ENCODE peak calls at places on chromosomes 3 and 15, in eight cellular contexts. I, S, H, O, V, U, Y and L are unnamed samples.

GRCh38 chr3:32855350-32855953 is 37.7 kb downstream of the TRIM71 start:
- DNase-seq in S (no peak), H (no peak), Y (no peak), V (no peak), I (no peak), U (no peak), O (no peak), L (no peak)

GRCh38 chr3:187954486-187955075 is 199.4 kb upstream of the LPP start:
- DNase-seq in I (no peak), O (no peak), S (no peak), H (no peak), V (peak), U (peak), Y (no peak), L (no peak)

GRCh38 chr3:190911382-190911781 is 48.9 kb upstream of the GMNC start:
- DNase-seq in V (no peak), S (no peak), H (peak), O (no peak), I (no peak), Y (no peak), U (no peak), L (no peak)

GRCh38 chr3:72663429-72663828 is 184.8 kb downstream of the SHQ1 start:
- DNase-seq in H (no peak), O (no peak), I (no peak), S (no peak), Y (no peak), U (no peak), V (no peak), L (no peak)

GRCh38 chr3:152258448-152259302 is 10.1 kb upstream of the MBNL1 start:
- DNase-seq in I (no peak), Y (peak), V (peak), H (peak), O (peak), S (no peak), U (peak), L (no peak)

GRCh38 chr3:191350389-191351090 is 20.2 kb upstream of the UTS2B start:
- DNase-seq in V (no peak), S (no peak), Y (no peak), U (no peak), H (no peak), O (no peak), I (no peak), L (no peak)

GRCh38 chr3:66037986-66038369 is 740 bp downstream of the MAGI1 start:
- DNase-seq in O (peak), V (no peak), H (no peak), S (peak), I (peak), U (no peak), Y (no peak), L (peak)

GRCh38 chr3:85007195-85008094 is 48.7 kb downstream of the CADM2 start:
- DNase-seq in H (peak), Y (no peak), S (no peak), O (no peak), U (no peak), V (no peak), I (no peak), L (no peak)

GRCh38 chr3:46517016-46517770 is 19.4 kb downstream of the RTP3 start:
- DNase-seq in Y (no peak), H (peak), V (peak), S (no peak), O (no peak), U (no peak), I (no peak), L (no peak)

GRCh38 chr15:66883322-66883911 is 181.4 kb downstream of the SMAD6 start:
- DNase-seq in O (no peak), Y (no peak), U (peak), V (peak), S (no peak), I (peak), H (peak), L (peak)

GRCh38 chr15:91553455-91553854 is 300.1 kb upstream of the SLCO3A1 start:
- DNase-seq in V (no peak), S (no peak), U (no peak), I (no peak), H (no peak), O (no peak), Y (no peak), L (no peak)

GRCh38 chr3:65642903-65643302 is 395.8 kb downstream of the MAGI1 start:
- DNase-seq in V (no peak), S (no peak), O (no peak), H (no peak), U (no peak), Y (no peak), I (no peak), L (no peak)

GRCh38 chr15:101051291-101052030 is 132.3 kb downstream of the LRRK1 start:
- DNase-seq in U (no peak), O (no peak), V (no peak), S (no peak), H (no peak), Y (no peak), I (no peak), L (no peak)

GRCh38 chr15:41284425-41285177 is 47.8 kb downstream of the OIP5 start:
- DNase-seq in U (no peak), V (no peak), I (no peak), H (peak), Y (no peak), O (peak), S (no peak), L (no peak)

GRCh38 chr3:58051196-58051595 is 43.0 kb downstream of the FLNB start:
- DNase-seq in O (no peak), H (peak), S (no peak), U (no peak), I (no peak), V (peak), Y (no peak), L (no peak)

GRCh38 chr3:73484656-73485248 is 140.0 kb downstream of the PDZRN3 start:
- DNase-seq in V (peak), O (peak), I (no peak), H (no peak), U (no peak), Y (no peak), S (peak), L (no peak)

GRCh38 chr15:71137138-71137518 is 21.9 kb downstream of the THSD4 start:
- DNase-seq in V (no peak), Y (no peak), S (no peak), H (no peak), I (no peak), O (no peak), U (no peak), L (no peak)

GRCh38 chr15:77415450-77416448 is 4.2 kb downstream of the PEAK1 start:
- DNase-seq in U (no peak), V (no peak), Y (no peak), I (no peak), O (no peak), H (no peak), S (no peak), L (no peak)

GRCh38 chr3:128338536-128339400 is 127.9 kb downstream of the DNAJB8 start:
- DNase-seq in Y (no peak), U (no peak), H (no peak), O (no peak), I (no peak), S (no peak), V (no peak), L (peak)

GRCh38 chr3:122668930-122669730 is 11.5 kb upstream of the PARP14 start:
- DNase-seq in H (peak), O (peak), I (no peak), V (peak), Y (no peak), U (peak), S (peak), L (no peak)

GRCh38 chr3:196821806-196822355 is 45.8 kb upstream of the SENP5 start:
- DNase-seq in I (no peak), S (no peak), U (no peak), O (no peak), Y (no peak), V (peak), H (no peak), L (no peak)

GRCh38 chr3:29333520-29333919 is 52.6 kb downstream of the RBMS3 start:
- DNase-seq in H (peak), I (no peak), O (no peak), S (no peak), V (no peak), U (no peak), Y (no peak), L (no peak)

GRCh38 chr3:143483214-143483613 is 363.6 kb downstream of the CHST2 start:
- DNase-seq in V (no peak), S (no peak), U (no peak), O (peak), H (peak), I (no peak), Y (no peak), L (no peak)

GRCh38 chr15:100997442-100997841 is 78.3 kb downstream of the LRRK1 start:
- DNase-seq in O (no peak), U (no peak), I (no peak), S (no peak), Y (no peak), V (peak), H (no peak), L (no peak)

GRCh38 chr3:64104691-64105101 is 81.4 kb upstream of the PSMD6 start:
- DNase-seq in V (peak), S (no peak), U (no peak), H (peak), Y (no peak), O (peak), I (no peak), L (no peak)

GRCh38 chr3:10939556-10939955 is 53.0 kb upstream of the SLC6A1 start:
- DNase-seq in S (no peak), U (no peak), V (no peak), Y (no peak), H (no peak), I (no peak), O (no peak), L (no peak)

GRCh38 chr15:20353966-20354883 is 187.4 kb downstream of the GOLGA6L6 start:
- DNase-seq in U (no peak), Y (no peak), I (no peak), S (no peak), O (no peak), V (no peak), H (no peak), L (no peak)

GRCh38 chr3:52526151-52526561 is 7.5 kb downstream of the NT5DC2 start:
- DNase-seq in V (no peak), U (no peak), I (no peak), O (no peak), S (no peak), Y (no peak), H (peak), L (no peak)

GRCh38 chr3:126019683-126020082 is 50.7 kb downstream of the ROPN1B start:
- DNase-seq in V (no peak), S (no peak), O (no peak), U (no peak), Y (no peak), H (no peak), I (no peak), L (no peak)

GRCh38 chr3:76138921-76139320 is 353.6 kb upstream of the ZNF717 start:
- DNase-seq in Y (no peak), U (no peak), S (no peak), O (no peak), H (no peak), V (peak), I (no peak), L (no peak)

GRCh38 chr15:62914461-62915079 is 128.0 kb upstream of the TPM1 start:
- DNase-seq in U (no peak), O (no peak), V (no peak), H (peak), I (no peak), Y (no peak), S (no peak), L (no peak)

GRCh38 chr15:62909257-62909656 is 133.3 kb upstream of the TPM1 start:
- DNase-seq in H (no peak), I (no peak), O (no peak), S (no peak), Y (no peak), V (no peak), U (no peak), L (no peak)

GRCh38 chr15:62912282-62912681 is 130.3 kb upstream of the TPM1 start:
- DNase-seq in H (no peak), V (no peak), I (no peak), U (no peak), Y (no peak), O (no peak), S (no peak), L (no peak)

GRCh38 chr15:62907275-62907674 is 135.3 kb upstream of the TPM1 start:
- DNase-seq in I (no peak), U (no peak), H (no peak), Y (no peak), O (no peak), S (no peak), V (no peak), L (no peak)

GRCh38 chr15:62912808-62913207 is 129.7 kb upstream of the TPM1 start:
- DNase-seq in V (no peak), Y (no peak), U (no peak), O (no peak), S (no peak), H (no peak), I (no peak), L (peak)
- TF ChIP-seq CTCF in V (no peak), Y (no peak), U (peak), O (no peak), S (no peak), H (no peak), I (peak), L (peak)

DNA sequence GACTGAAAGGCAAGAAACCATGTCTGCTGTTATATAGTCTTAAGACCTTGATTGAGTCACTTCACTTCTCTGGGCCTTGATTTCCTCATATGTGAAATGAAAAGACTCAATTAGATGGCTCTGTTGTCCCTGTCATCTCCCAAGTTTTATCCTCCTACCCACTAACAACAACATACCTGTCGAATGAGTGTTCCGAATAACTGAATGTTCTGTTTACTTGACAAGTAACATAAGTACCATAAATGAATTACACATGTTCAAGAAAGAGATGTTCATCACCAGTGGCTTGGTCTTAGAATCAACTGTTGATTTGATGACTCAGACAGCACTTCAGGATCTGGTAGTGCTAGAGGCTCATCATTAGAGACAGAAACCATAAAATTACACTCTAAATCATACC is 311.7 kb downstream of the VPS13C start:
- DNase-seq in O (no peak), H (peak), Y (no peak), U (no peak), I (no peak), V (no peak), S (no peak), L (no peak)
- TF ChIP-seq CTCF in O (no peak), H (no peak), Y (no peak), U (no peak), I (no peak), V (no peak), S (no peak), L (no peak)

GRCh38 chr3:168094580-168094876 is 1.2 kb downstream of the GOLIM4 start:
- DNase-seq in O (no peak), I (peak), U (no peak), V (no peak), Y (no peak), S (no peak), H (no peak), L (no peak)
- TF ChIP-seq CTCF in O (no peak), I (no peak), U (no peak), V (no peak), Y (no peak), S (no peak), H (no peak), L (no peak)

GRCh38 chr3:17810759-17811158 is 68.3 kb upstream of the TBC1D5 start:
- DNase-seq in S (no peak), I (no peak), O (no peak), U (no peak), H (peak), V (peak), Y (no peak), L (no peak)
- TF ChIP-seq CTCF in S (peak), I (no peak), O (no peak), U (no peak), H (peak), V (peak), Y (no peak), L (no peak)

DNA sequence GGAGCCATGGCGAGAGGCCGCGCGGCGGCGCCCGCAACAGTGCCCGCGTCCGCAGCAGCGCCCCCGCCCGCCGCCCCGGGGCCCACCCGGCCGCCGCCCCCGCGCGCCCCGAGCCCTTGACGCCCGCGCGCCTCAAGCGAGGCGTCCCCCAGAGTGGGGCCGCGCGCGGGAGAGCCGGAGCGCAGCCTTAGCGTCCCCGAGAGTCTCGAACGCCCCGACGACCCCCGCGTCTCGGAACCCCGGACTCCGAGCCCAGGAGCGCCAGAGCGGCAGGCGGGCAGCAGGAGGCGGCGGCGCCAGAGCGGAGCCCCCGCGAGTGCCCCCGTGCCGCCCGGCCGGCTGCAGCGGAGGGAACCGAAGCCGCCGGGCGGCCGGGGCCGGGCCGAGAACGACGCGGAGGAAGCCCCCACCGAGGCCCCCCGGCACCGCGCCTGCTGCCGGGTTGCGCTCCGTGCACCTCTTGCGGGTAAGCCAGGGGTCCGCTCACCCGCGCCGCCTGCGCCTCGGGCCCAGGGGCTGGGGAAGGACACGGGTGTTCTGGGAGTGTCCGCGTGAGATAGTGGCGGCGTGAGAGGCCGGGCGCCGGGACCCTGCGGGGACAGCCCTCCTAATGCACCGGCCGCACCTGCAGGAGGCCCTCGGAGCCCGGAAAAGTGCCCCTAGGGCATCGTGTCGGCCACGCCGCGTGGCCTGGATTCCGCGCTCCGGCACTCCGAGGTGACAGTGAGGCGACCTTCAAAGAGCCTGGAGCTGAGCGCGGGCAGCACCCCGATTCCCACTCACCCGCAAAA is 51.9 kb upstream of the ULK4 start:
- DNase-seq in I (peak), Y (peak), V (no peak), O (peak), U (no peak), H (no peak), S (peak), L (peak)
- TF ChIP-seq CTCF in I (no peak), Y (no peak), V (no peak), O (no peak), U (no peak), H (no peak), S (no peak), L (no peak)